ENCODE peak calls at places on chromosome 2, in six cellular contexts. A, D, U, L, E and X are unnamed samples. For H3K4me1 and H3K27me3, the result is how much of the 10 kb centered on the place peaks cover.

GRCh38 chr2:26961603-26962184 is 8.7 kb upstream of the MAPRE3 start:
- DNase-seq in A (peak), D (peak), U (peak), L (peak), E (peak), X (peak)

GRCh38 chr2:15624903-15625302 is 33.2 kb downstream of the DDX1 start:
- DNase-seq in D (no peak), E (no peak), U (no peak), A (no peak), L (no peak), X (no peak)

GRCh38 chr2:36731941-36732700 is 35.6 kb downstream of the VIT start:
- DNase-seq in L (no peak), A (no peak), U (no peak), E (no peak), D (no peak), X (peak)

GRCh38 chr2:64422466-64422865 is 31.5 kb upstream of the LGALSL start:
- DNase-seq in U (no peak), D (no peak), E (no peak), L (peak), A (no peak), X (no peak)

GRCh38 chr2:231200805-231201474 is 2.5 kb downstream of the ARMC9 start:
- DNase-seq in E (no peak), D (no peak), U (no peak), A (no peak), L (no peak), X (no peak)

GRCh38 chr2:177772529-177772928 is 300.0 kb downstream of the PDE11A start:
- DNase-seq in U (no peak), L (no peak), D (no peak), A (peak), E (peak), X (peak)

GRCh38 chr2:106932644-106933043 is 46.7 kb upstream of the ST6GAL2 start:
- DNase-seq in A (no peak), L (no peak), U (no peak), D (no peak), E (no peak), X (peak)

GRCh38 chr2:64177315-64177714 is 33.1 kb upstream of the PELI1 start:
- DNase-seq in E (no peak), D (no peak), U (no peak), A (no peak), L (no peak), X (no peak)

GRCh38 chr2:219611866-219612604 is 14.4 kb downstream of the STK11IP start:
- DNase-seq in D (no peak), E (no peak), L (no peak), A (no peak), U (no peak), X (no peak)

GRCh38 chr2:36357506-36358316 is 2.1 kb downstream of the CRIM1 start:
- DNase-seq in A (peak), E (peak), L (peak), U (peak), D (no peak), X (peak)

GRCh38 chr2:233445152-233445830 is 91.0 kb downstream of the DGKD start:
- DNase-seq in D (no peak), U (peak), L (peak), E (no peak), A (no peak), X (no peak)

GRCh38 chr2:67825476-67825875 is 237.3 kb downstream of the C1D start:
- DNase-seq in A (no peak), U (no peak), D (no peak), E (no peak), L (no peak), X (no peak)

GRCh38 chr2:4884117-4884571 is 808.0 kb upstream of the SOX11 start:
- DNase-seq in A (no peak), U (no peak), L (no peak), E (no peak), D (no peak), X (no peak)

GRCh38 chr2:209817818-209818420 is 46.3 kb downstream of the UNC80 start:
- DNase-seq in U (no peak), D (no peak), L (no peak), A (no peak), E (peak), X (no peak)

GRCh38 chr2:138414014-138414413 is 87.6 kb upstream of the SPOPL start:
- DNase-seq in A (no peak), U (no peak), D (no peak), L (no peak), E (no peak), X (no peak)

GRCh38 chr2:85112906-85113625 is 20.1 kb upstream of the TCF7L1 start:
- DNase-seq in U (no peak), L (no peak), A (no peak), D (no peak), E (no peak), X (no peak)

GRCh38 chr2:206392118-206392517 is 51.2 kb upstream of the ADAM23 start:
- DNase-seq in U (no peak), D (peak), L (no peak), E (peak), A (peak), X (peak)

GRCh38 chr2:9656270-9656766 is 25.5 kb upstream of the YWHAQ start:
- DNase-seq in E (peak), A (no peak), U (no peak), D (no peak), L (no peak), X (peak)

GRCh38 chr2:205903549-205904129 is 182.3 kb downstream of the INO80D start:
- DNase-seq in D (peak), U (no peak), A (peak), L (no peak), E (peak), X (peak)

GRCh38 chr2:74414913-74415761 is 6.3 kb downstream of the C2orf81 start:
- DNase-seq in U (peak), D (peak), E (no peak), L (no peak), A (no peak), X (no peak)

GRCh38 chr2:72205546-72205863 is 57.8 kb upstream of the CYP26B1 start:
- DNase-seq in L (no peak), U (no peak), E (no peak), D (no peak), A (no peak), X (peak)
- H3K27ac ChIP-seq in L (no peak), U (no peak), E (no peak), D (no peak), A (no peak), X (no peak)

DNA sequence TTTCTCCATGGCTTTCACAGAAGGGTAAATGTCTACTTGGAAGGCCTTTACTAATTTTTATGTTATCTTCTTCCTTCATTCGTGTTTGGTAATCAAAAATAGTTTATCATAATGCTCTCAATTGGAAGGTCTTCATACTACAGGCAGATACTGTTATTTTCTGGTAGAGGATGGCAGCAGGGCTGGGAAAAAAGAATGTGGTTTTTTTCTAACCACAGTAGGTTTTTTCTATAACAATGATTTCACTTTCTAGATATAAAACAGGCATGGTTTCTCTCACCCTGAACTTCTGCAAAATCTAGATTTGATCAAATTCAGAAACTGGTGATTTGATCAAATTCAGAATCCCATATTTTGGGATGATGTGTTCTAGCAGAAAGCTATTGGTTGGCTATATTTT is 27.6 kb downstream of the BCL11A start:
- DNase-seq in L (no peak), D (no peak), E (no peak), U (no peak), A (no peak), X (no peak)
- H3K4me1 ChIP-seq in L (under half), D (under half), E (under half), U (under half), A (under half), X (under half)

GRCh38 chr2:17805717-17806354 is 10.4 kb upstream of the MSGN1 start:
- DNase-seq in A (no peak), D (no peak), E (no peak), L (no peak), U (no peak), X (peak)

GRCh38 chr2:17800693-17801458 is 15.4 kb upstream of the MSGN1 start:
- DNase-seq in A (no peak), D (no peak), L (no peak), U (no peak), E (no peak), X (peak)

GRCh38 chr2:17803492-17803891 is 12.8 kb upstream of the MSGN1 start:
- DNase-seq in L (no peak), D (no peak), U (no peak), A (no peak), E (no peak), X (no peak)

GRCh38 chr2:17804358-17804757 is 11.9 kb upstream of the MSGN1 start:
- DNase-seq in D (no peak), L (no peak), E (no peak), U (no peak), A (no peak), X (no peak)

DNA sequence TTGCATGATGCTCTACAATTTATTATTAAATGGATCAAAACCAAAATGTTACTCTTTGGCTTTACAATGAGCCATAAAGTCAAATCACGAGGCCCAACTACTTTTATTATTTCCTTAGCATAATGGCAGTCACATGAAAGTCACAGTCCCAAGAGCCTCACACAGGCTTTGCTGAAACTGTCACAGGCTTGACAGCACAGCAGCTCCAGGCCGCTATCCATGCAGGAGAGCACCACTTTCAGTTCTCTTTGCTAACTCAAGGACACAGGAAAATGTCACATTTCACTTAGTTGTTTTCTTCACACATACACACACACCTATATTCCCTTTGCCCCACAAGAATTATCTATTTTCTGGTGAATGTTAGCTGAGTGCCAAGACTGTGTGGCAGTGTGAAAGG is 11.1 kb upstream of the MSGN1 start:
- DNase-seq in L (no peak), E (no peak), U (no peak), D (no peak), A (no peak), X (no peak)
- H3K27me3 ChIP-seq in L (under half), E (under half), U (under half), D (under half), A (under half), X (under half)

GRCh38 chr2:62215306-62216064 is 19.6 kb downstream of the B3GNT2 start:
- DNase-seq in A (no peak), E (no peak), D (no peak), L (no peak), U (no peak), X (no peak)
- H3K27ac ChIP-seq in A (no peak), E (no peak), D (peak), L (peak), U (no peak), X (no peak)

GRCh38 chr2:69641887-69642708 is 1.4 kb downstream of the AAK1 start:
- DNase-seq in E (no peak), A (no peak), D (no peak), U (no peak), L (no peak), X (peak)
- H3K4me1 ChIP-seq in E (under half), A (under half), D (under half), U (half or more), L (half or more), X (under half)

GRCh38 chr2:147348886-147349285 is 495.9 kb upstream of the ACVR2A start:
- DNase-seq in U (no peak), A (no peak), D (no peak), L (no peak), E (no peak), X (peak)
- H3K27me3 ChIP-seq in U (under half), A (under half), D (under half), L (under half), E (under half), X (under half)

GRCh38 chr2:21039080-21039556 is 4.8 kb downstream of the APOB start:
- DNase-seq in U (no peak), A (no peak), E (no peak), D (no peak), L (no peak), X (no peak)
- H3K27ac ChIP-seq in U (no peak), A (no peak), E (no peak), D (peak), L (peak), X (no peak)